ENCODE peak calls at places on chromosomes 12 and 14, in seven cellular contexts. One of them, this sample, is unnamed. For H3K9me3, the result is how much of the 10 kb centered on the place peaks cover.

GRCh38 chr14:81311128-81311527 is 89.0 kb downstream of the STON2 start:
- DNase-seq in hepatocyte: no peak
- DNase-seq in mucosa of descending colon: no peak
- DNase-seq in endodermal cell: peak
- DNase-seq in stomach: no peak
- DNase-seq in astrocyte: no peak
- DNase-seq in heart left ventricle: no peak
- DNase-seq in this sample: no peak

GRCh38 chr12:12901158-12901791 is 9.9 kb downstream of the GPRC5A start:
- DNase-seq in hepatocyte: peak
- DNase-seq in mucosa of descending colon: no peak
- DNase-seq in endodermal cell: peak
- DNase-seq in stomach: no peak
- DNase-seq in astrocyte: peak
- DNase-seq in heart left ventricle: no peak
- DNase-seq in this sample: no peak

GRCh38 chr14:64680675-64681060 is 23.6 kb upstream of the PLEKHG3 start:
- DNase-seq in hepatocyte: no peak
- DNase-seq in mucosa of descending colon: no peak
- DNase-seq in endodermal cell: no peak
- DNase-seq in stomach: no peak
- DNase-seq in astrocyte: no peak
- DNase-seq in heart left ventricle: no peak
- DNase-seq in this sample: no peak

GRCh38 chr12:2559931-2560715 is 234.6 kb upstream of the FKBP4 start:
- DNase-seq in hepatocyte: no peak
- DNase-seq in mucosa of descending colon: no peak
- DNase-seq in endodermal cell: no peak
- DNase-seq in stomach: no peak
- DNase-seq in astrocyte: no peak
- DNase-seq in heart left ventricle: no peak
- DNase-seq in this sample: no peak

GRCh38 chr14:90721619-90722305 is 94.5 kb downstream of the TTC7B start:
- DNase-seq in hepatocyte: no peak
- DNase-seq in mucosa of descending colon: no peak
- DNase-seq in endodermal cell: no peak
- DNase-seq in stomach: no peak
- DNase-seq in astrocyte: peak
- DNase-seq in heart left ventricle: no peak
- DNase-seq in this sample: no peak

GRCh38 chr12:107396991-107397390 is 288.6 kb upstream of the PWP1 start:
- DNase-seq in hepatocyte: no peak
- DNase-seq in mucosa of descending colon: no peak
- DNase-seq in endodermal cell: no peak
- DNase-seq in stomach: no peak
- DNase-seq in astrocyte: no peak
- DNase-seq in heart left ventricle: no peak
- DNase-seq in this sample: no peak

GRCh38 chr14:68756071-68756481 is 36.8 kb downstream of the ZFP36L1 start:
- DNase-seq in hepatocyte: peak
- DNase-seq in mucosa of descending colon: no peak
- DNase-seq in endodermal cell: no peak
- DNase-seq in stomach: no peak
- DNase-seq in astrocyte: no peak
- DNase-seq in heart left ventricle: no peak
- DNase-seq in this sample: peak

GRCh38 chr12:109542014-109542413 is 31.3 kb downstream of the MMAB start:
- DNase-seq in hepatocyte: no peak
- DNase-seq in mucosa of descending colon: no peak
- DNase-seq in endodermal cell: no peak
- DNase-seq in stomach: no peak
- DNase-seq in astrocyte: peak
- DNase-seq in heart left ventricle: no peak
- DNase-seq in this sample: no peak

GRCh38 chr12:88639361-88639760 is 59.1 kb upstream of the KITLG start:
- DNase-seq in hepatocyte: peak
- DNase-seq in mucosa of descending colon: no peak
- DNase-seq in endodermal cell: no peak
- DNase-seq in stomach: no peak
- DNase-seq in astrocyte: peak
- DNase-seq in heart left ventricle: no peak
- DNase-seq in this sample: no peak

GRCh38 chr14:31927348-31927826 is 149.7 kb upstream of the ARHGAP5 start:
- DNase-seq in hepatocyte: peak
- DNase-seq in mucosa of descending colon: no peak
- DNase-seq in endodermal cell: no peak
- DNase-seq in stomach: no peak
- DNase-seq in astrocyte: peak
- DNase-seq in heart left ventricle: peak
- DNase-seq in this sample: no peak

GRCh38 chr14:65472189-65472588 is 59.7 kb downstream of the FUT8 start:
- DNase-seq in hepatocyte: no peak
- DNase-seq in mucosa of descending colon: no peak
- DNase-seq in endodermal cell: peak
- DNase-seq in stomach: no peak
- DNase-seq in astrocyte: no peak
- DNase-seq in heart left ventricle: no peak
- DNase-seq in this sample: no peak

GRCh38 chr14:65045691-65046090 is 56.6 kb downstream of the MAX start:
- DNase-seq in hepatocyte: no peak
- DNase-seq in mucosa of descending colon: no peak
- DNase-seq in endodermal cell: no peak
- DNase-seq in stomach: no peak
- DNase-seq in astrocyte: no peak
- DNase-seq in heart left ventricle: no peak
- DNase-seq in this sample: no peak

GRCh38 chr14:88198441-88198840 is 124.6 kb downstream of the KCNK10 start:
- DNase-seq in hepatocyte: no peak
- DNase-seq in mucosa of descending colon: no peak
- DNase-seq in endodermal cell: no peak
- DNase-seq in stomach: no peak
- DNase-seq in astrocyte: no peak
- DNase-seq in heart left ventricle: no peak
- DNase-seq in this sample: no peak

GRCh38 chr12:52119398-52120254 is 40.1 kb downstream of the SMIM41 start:
- DNase-seq in hepatocyte: peak
- DNase-seq in mucosa of descending colon: peak
- DNase-seq in endodermal cell: peak
- DNase-seq in stomach: peak
- DNase-seq in astrocyte: no peak
- DNase-seq in heart left ventricle: no peak
- DNase-seq in this sample: peak

GRCh38 chr12:104495786-104496185 is 39.0 kb downstream of the CHST11 start:
- DNase-seq in hepatocyte: no peak
- DNase-seq in mucosa of descending colon: no peak
- DNase-seq in endodermal cell: no peak
- DNase-seq in stomach: no peak
- DNase-seq in astrocyte: no peak
- DNase-seq in heart left ventricle: no peak
- DNase-seq in this sample: no peak

GRCh38 chr14:74804219-74804825 is 41.2 kb downstream of the YLPM1 start:
- DNase-seq in hepatocyte: peak
- DNase-seq in mucosa of descending colon: no peak
- DNase-seq in endodermal cell: peak
- DNase-seq in stomach: no peak
- DNase-seq in astrocyte: peak
- DNase-seq in heart left ventricle: no peak
- DNase-seq in this sample: peak

GRCh38 chr14:28931999-28932398 is 165.4 kb downstream of the FOXG1 start:
- DNase-seq in hepatocyte: no peak
- DNase-seq in mucosa of descending colon: no peak
- DNase-seq in endodermal cell: no peak
- DNase-seq in stomach: no peak
- DNase-seq in astrocyte: no peak
- DNase-seq in heart left ventricle: no peak
- DNase-seq in this sample: no peak

DNA sequence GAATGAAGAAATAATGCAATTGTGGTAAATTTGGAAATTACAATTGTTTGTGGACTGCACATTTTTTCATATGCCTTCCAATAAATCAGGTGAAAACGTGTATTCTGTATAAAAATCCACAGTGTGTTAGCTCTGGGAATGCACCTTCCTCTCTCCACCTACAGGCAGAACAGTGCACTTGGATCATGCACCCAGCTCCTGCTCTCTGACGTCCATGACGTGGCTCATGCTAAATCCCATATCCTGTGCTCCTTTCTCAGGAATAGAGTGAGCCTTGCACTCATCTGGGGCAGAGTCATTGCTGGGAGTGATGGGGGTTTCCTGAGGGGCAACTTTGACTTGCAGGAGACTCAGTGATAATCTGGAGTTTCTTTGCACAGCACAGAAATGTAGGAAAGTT is 1282.1 kb downstream of the TMEM121 start:
- DNase-seq in hepatocyte: no peak
- DNase-seq in mucosa of descending colon: no peak
- DNase-seq in endodermal cell: no peak
- DNase-seq in stomach: no peak
- DNase-seq in astrocyte: no peak
- DNase-seq in heart left ventricle: no peak
- DNase-seq in this sample: no peak
- H3K9me3 ChIP-seq in hepatocyte: under half
- H3K9me3 ChIP-seq in mucosa of descending colon: under half
- H3K9me3 ChIP-seq in endodermal cell: half or more
- H3K9me3 ChIP-seq in stomach: under half
- H3K9me3 ChIP-seq in astrocyte: under half
- H3K9me3 ChIP-seq in heart left ventricle: under half
- H3K9me3 ChIP-seq in this sample: under half

GRCh38 chr12:132953163-132953425 is 3.0 kb downstream of the ZNF605 start:
- DNase-seq in hepatocyte: no peak
- DNase-seq in mucosa of descending colon: no peak
- DNase-seq in endodermal cell: peak
- DNase-seq in stomach: no peak
- DNase-seq in astrocyte: no peak
- DNase-seq in heart left ventricle: no peak
- DNase-seq in this sample: no peak
- H3K9me3 ChIP-seq in hepatocyte: under half
- H3K9me3 ChIP-seq in mucosa of descending colon: half or more
- H3K9me3 ChIP-seq in endodermal cell: half or more
- H3K9me3 ChIP-seq in stomach: half or more
- H3K9me3 ChIP-seq in astrocyte: under half
- H3K9me3 ChIP-seq in heart left ventricle: under half
- H3K9me3 ChIP-seq in this sample: under half

GRCh38 chr14:63480599-63480998 is 62.6 kb downstream of the PPP2R5E start:
- DNase-seq in hepatocyte: no peak
- DNase-seq in mucosa of descending colon: no peak
- DNase-seq in endodermal cell: no peak
- DNase-seq in stomach: no peak
- DNase-seq in astrocyte: no peak
- DNase-seq in heart left ventricle: no peak
- DNase-seq in this sample: no peak
- H3K9me3 ChIP-seq in hepatocyte: under half
- H3K9me3 ChIP-seq in mucosa of descending colon: under half
- H3K9me3 ChIP-seq in endodermal cell: under half
- H3K9me3 ChIP-seq in stomach: under half
- H3K9me3 ChIP-seq in astrocyte: under half
- H3K9me3 ChIP-seq in heart left ventricle: under half
- H3K9me3 ChIP-seq in this sample: under half

GRCh38 chr12:93925585-93925984 is 222.8 kb upstream of the PLXNC1 start:
- DNase-seq in hepatocyte: no peak
- DNase-seq in mucosa of descending colon: no peak
- DNase-seq in endodermal cell: no peak
- DNase-seq in stomach: no peak
- DNase-seq in astrocyte: no peak
- DNase-seq in heart left ventricle: no peak
- DNase-seq in this sample: no peak
- H3K9me3 ChIP-seq in hepatocyte: under half
- H3K9me3 ChIP-seq in mucosa of descending colon: under half
- H3K9me3 ChIP-seq in endodermal cell: half or more
- H3K9me3 ChIP-seq in stomach: under half
- H3K9me3 ChIP-seq in astrocyte: under half
- H3K9me3 ChIP-seq in heart left ventricle: under half
- H3K9me3 ChIP-seq in this sample: under half

DNA sequence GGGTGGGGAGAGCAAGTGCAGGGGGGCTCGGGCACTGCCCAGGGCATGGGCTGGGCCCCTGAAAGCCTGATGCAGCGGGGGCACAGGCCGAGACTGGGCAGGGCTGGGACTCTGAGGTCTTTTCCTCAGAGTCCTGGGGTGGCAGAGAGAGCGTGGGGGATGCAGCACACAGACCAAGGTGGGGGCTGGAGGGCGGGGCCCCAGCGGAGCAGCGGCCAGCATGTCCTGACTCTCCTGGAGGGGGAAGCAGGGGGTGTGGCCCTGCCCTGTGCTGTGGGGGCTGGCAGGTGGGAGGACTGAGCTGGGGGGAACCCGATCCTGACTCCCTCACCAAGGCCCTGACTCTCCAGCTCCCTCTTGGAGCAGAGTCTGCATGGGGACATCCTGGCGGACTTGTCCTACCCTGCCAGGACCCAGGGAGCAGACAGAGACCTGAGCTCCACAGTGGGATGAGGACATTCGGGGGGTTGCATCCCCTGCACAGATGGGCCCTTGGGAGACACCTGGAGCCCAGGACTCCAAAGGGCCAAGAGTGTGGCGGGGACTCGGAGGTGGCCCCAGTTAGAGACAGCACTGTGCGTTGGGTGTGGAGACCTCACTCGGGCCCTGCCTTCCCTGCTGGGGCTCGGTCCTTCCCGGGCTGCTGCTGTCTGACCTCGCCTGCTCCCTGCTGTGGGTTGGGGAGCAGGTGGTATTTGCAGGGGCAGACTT is 326.1 kb downstream of the TMEM121 start:
- DNase-seq in hepatocyte: no peak
- DNase-seq in mucosa of descending colon: peak
- DNase-seq in endodermal cell: peak
- DNase-seq in stomach: no peak
- DNase-seq in astrocyte: no peak
- DNase-seq in heart left ventricle: no peak
- DNase-seq in this sample: peak
- H3K9me3 ChIP-seq in hepatocyte: under half
- H3K9me3 ChIP-seq in mucosa of descending colon: under half
- H3K9me3 ChIP-seq in endodermal cell: under half
- H3K9me3 ChIP-seq in stomach: under half
- H3K9me3 ChIP-seq in astrocyte: under half
- H3K9me3 ChIP-seq in heart left ventricle: under half
- H3K9me3 ChIP-seq in this sample: under half

DNA sequence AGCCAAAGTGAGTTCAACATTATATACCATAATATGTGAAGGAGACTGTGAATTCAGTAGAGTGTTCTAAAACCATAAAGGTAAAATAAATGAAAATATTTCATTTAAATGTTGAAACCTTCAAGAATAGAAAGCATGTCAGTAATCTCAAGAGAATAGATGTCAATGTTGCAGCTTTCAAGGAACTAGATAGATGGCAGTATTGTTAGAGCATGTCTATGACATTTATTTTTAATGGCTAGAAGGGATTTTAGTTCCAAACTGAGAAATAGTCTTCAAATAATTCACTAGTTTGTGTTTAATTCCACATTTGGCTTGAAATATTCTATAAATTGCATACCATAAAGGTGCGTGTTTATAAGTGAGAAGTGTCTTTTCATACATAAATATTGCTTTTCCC is 326.5 kb downstream of the FLRT2 start:
- DNase-seq in hepatocyte: no peak
- DNase-seq in mucosa of descending colon: no peak
- DNase-seq in endodermal cell: no peak
- DNase-seq in stomach: no peak
- DNase-seq in astrocyte: no peak
- DNase-seq in heart left ventricle: no peak
- DNase-seq in this sample: no peak
- H3K9me3 ChIP-seq in hepatocyte: under half
- H3K9me3 ChIP-seq in mucosa of descending colon: under half
- H3K9me3 ChIP-seq in endodermal cell: under half
- H3K9me3 ChIP-seq in stomach: under half
- H3K9me3 ChIP-seq in astrocyte: under half
- H3K9me3 ChIP-seq in heart left ventricle: under half
- H3K9me3 ChIP-seq in this sample: under half

GRCh38 chr12:121934318-121934682 is 15.9 kb downstream of the CFAP251 start:
- DNase-seq in hepatocyte: no peak
- DNase-seq in mucosa of descending colon: no peak
- DNase-seq in endodermal cell: no peak
- DNase-seq in stomach: no peak
- DNase-seq in astrocyte: no peak
- DNase-seq in heart left ventricle: no peak
- DNase-seq in this sample: no peak
- H3K9me3 ChIP-seq in hepatocyte: under half
- H3K9me3 ChIP-seq in mucosa of descending colon: under half
- H3K9me3 ChIP-seq in endodermal cell: under half
- H3K9me3 ChIP-seq in stomach: under half
- H3K9me3 ChIP-seq in astrocyte: under half
- H3K9me3 ChIP-seq in heart left ventricle: under half
- H3K9me3 ChIP-seq in this sample: under half